ENCODE peak calls at places on chromosomes 1 and 21, in four cellular contexts. One of them, this sample, is unnamed.

GRCh38 chr1:92748138-92748537 is 36.8 kb downstream of the EVI5 start:
- DNase-seq in A172: no peak
- DNase-seq in fibroblast of lung: no peak
- DNase-seq in T-helper 9 cell: no peak
- DNase-seq in this sample: no peak

GRCh38 chr1:74412244-74412643 is 100.2 kb downstream of the LRRC53 start:
- DNase-seq in A172: no peak
- DNase-seq in fibroblast of lung: no peak
- DNase-seq in T-helper 9 cell: no peak
- DNase-seq in this sample: no peak

GRCh38 chr1:180646547-180646946 is 14.7 kb downstream of the XPR1 start:
- DNase-seq in A172: no peak
- DNase-seq in fibroblast of lung: no peak
- DNase-seq in T-helper 9 cell: no peak
- DNase-seq in this sample: no peak

GRCh38 chr1:37890378-37891014 is 31.1 kb upstream of the MTF1 start:
- DNase-seq in fibroblast of lung: peak; percentile 28
- DNase-seq in A172: peak; percentile 23
- DNase-seq in T-helper 9 cell: no peak
- DNase-seq in this sample: no peak

GRCh38 chr1:178362784-178363183 is 134.0 kb downstream of the CLEC20A start:
- DNase-seq in A172: no peak
- DNase-seq in fibroblast of lung: peak; percentile 75
- DNase-seq in T-helper 9 cell: no peak
- DNase-seq in this sample: no peak

GRCh38 chr1:239308701-239309333 is 77.6 kb upstream of the CHRM3 start:
- DNase-seq in T-helper 9 cell: no peak
- DNase-seq in fibroblast of lung: peak; percentile 13
- DNase-seq in A172: peak; percentile 12
- DNase-seq in this sample: no peak

GRCh38 chr1:233172201-233172600 is 123.3 kb downstream of the PCNX2 start:
- DNase-seq in A172: peak; percentile 26
- DNase-seq in T-helper 9 cell: no peak
- DNase-seq in fibroblast of lung: peak; percentile 36
- DNase-seq in this sample: no peak

GRCh38 chr1:63321788-63322247 is 549 bp upstream of the FOXD3 start:
- DNase-seq in fibroblast of lung: no peak
- DNase-seq in T-helper 9 cell: no peak
- DNase-seq in A172: no peak
- DNase-seq in this sample: no peak

GRCh38 chr1:66439028-66439427 is 94.9 kb upstream of the SGIP1 start:
- DNase-seq in A172: no peak
- DNase-seq in fibroblast of lung: no peak
- DNase-seq in T-helper 9 cell: no peak
- DNase-seq in this sample: no peak

GRCh38 chr1:3787745-3788605 is 8.3 kb downstream of the LRRC47 start:
- DNase-seq in fibroblast of lung: no peak
- DNase-seq in A172: no peak
- DNase-seq in T-helper 9 cell: no peak
- DNase-seq in this sample: no peak

GRCh38 chr1:67921725-67922489 is 88.6 kb upstream of the GNG12 start:
- DNase-seq in A172: no peak
- DNase-seq in T-helper 9 cell: no peak
- DNase-seq in fibroblast of lung: no peak
- DNase-seq in this sample: no peak

GRCh38 chr1:53548031-53548491 is 88.9 kb downstream of the DMRTB1 start:
- DNase-seq in fibroblast of lung: no peak
- DNase-seq in A172: no peak
- DNase-seq in T-helper 9 cell: no peak
- DNase-seq in this sample: no peak

GRCh38 chr1:192660613-192661012 is 24.7 kb downstream of the RGS13 start:
- DNase-seq in fibroblast of lung: peak; percentile 46
- DNase-seq in A172: peak; percentile 59
- DNase-seq in T-helper 9 cell: no peak
- DNase-seq in this sample: no peak

GRCh38 chr1:71193153-71193552 is 112.3 kb upstream of the ZRANB2 start:
- DNase-seq in A172: no peak
- DNase-seq in fibroblast of lung: no peak
- DNase-seq in T-helper 9 cell: no peak
- DNase-seq in this sample: no peak

GRCh38 chr1:31938184-31938975 is at the start of gene PTP4A2:
- DNase-seq in fibroblast of lung: peak; percentile 88
- DNase-seq in A172: peak; percentile 76
- DNase-seq in T-helper 9 cell: peak; percentile 74
- DNase-seq in this sample: peak; percentile 75

GRCh38 chr1:110464340-110464739 is 13.4 kb downstream of the PROK1 start:
- DNase-seq in A172: peak; percentile 9
- DNase-seq in T-helper 9 cell: no peak
- DNase-seq in fibroblast of lung: peak; percentile 74
- DNase-seq in this sample: no peak

GRCh38 chr1:66761273-66761672 is 9.0 kb downstream of the DYNLT5 start:
- DNase-seq in A172: no peak
- DNase-seq in fibroblast of lung: no peak
- DNase-seq in T-helper 9 cell: no peak
- DNase-seq in this sample: no peak

GRCh38 chr1:25569599-25570458 is 26.4 kb downstream of the LDLRAP1 start:
- DNase-seq in A172: no peak
- DNase-seq in T-helper 9 cell: no peak
- DNase-seq in fibroblast of lung: peak; percentile 65
- DNase-seq in this sample: no peak

GRCh38 chr21:37281993-37282392 is 14.9 kb upstream of the VPS26C start:
- DNase-seq in T-helper 9 cell: no peak
- DNase-seq in fibroblast of lung: no peak
- DNase-seq in A172: peak; percentile 33
- DNase-seq in this sample: no peak

GRCh38 chr1:235831148-235831547 is 35.6 kb downstream of the LYST start:
- DNase-seq in fibroblast of lung: peak; percentile 41
- DNase-seq in A172: peak; percentile 39
- DNase-seq in T-helper 9 cell: no peak
- DNase-seq in this sample: no peak

This sample was measured in effector CD4-positive, alpha-beta T cell.